ENCODE peak calls at places on chromosomes 3 and 15, in nine cellular contexts. One of them, this sample, is unnamed.

GRCh38 chr3:107927361-107928083 is 163.3 kb downstream of the CD47 start:
- DNase-seq in fibroblast of lung: peak; percentile 64
- DNase-seq in fibroblast of mammary gland: peak; percentile 75
- DNase-seq in tibial nerve: peak; percentile 49
- DNase-seq in hepatocyte: peak; percentile 86
- DNase-seq in stomach: peak; percentile 69
- DNase-seq in mucosa of descending colon: peak; percentile 79
- DNase-seq in WTC11: peak; percentile 77
- DNase-seq in GM12878: no peak
- DNase-seq in this sample: peak; percentile 86

GRCh38 chr15:71201471-71201870 is 86.2 kb downstream of the THSD4 start:
- DNase-seq in fibroblast of lung: peak; percentile 44
- DNase-seq in fibroblast of mammary gland: no peak
- DNase-seq in tibial nerve: no peak
- DNase-seq in hepatocyte: peak; percentile 70
- DNase-seq in stomach: peak; percentile 38
- DNase-seq in mucosa of descending colon: peak; percentile 13
- DNase-seq in WTC11: no peak
- DNase-seq in GM12878: no peak
- DNase-seq in this sample: no peak

GRCh38 chr3:129453732-129454131 is 13.7 kb downstream of the IFT122 start:
- DNase-seq in fibroblast of lung: peak; percentile 47
- DNase-seq in fibroblast of mammary gland: no peak
- DNase-seq in tibial nerve: no peak
- DNase-seq in hepatocyte: no peak
- DNase-seq in stomach: no peak
- DNase-seq in mucosa of descending colon: no peak
- DNase-seq in WTC11: no peak
- DNase-seq in GM12878: no peak
- DNase-seq in this sample: no peak

GRCh38 chr3:171967137-171967783 is 72.1 kb upstream of the FNDC3B start:
- DNase-seq in fibroblast of lung: peak; percentile 93
- DNase-seq in fibroblast of mammary gland: peak; percentile 93
- DNase-seq in tibial nerve: no peak
- DNase-seq in hepatocyte: peak; percentile 41
- DNase-seq in stomach: no peak
- DNase-seq in mucosa of descending colon: no peak
- DNase-seq in WTC11: no peak
- DNase-seq in GM12878: no peak
- DNase-seq in this sample: no peak

GRCh38 chr3:73604491-73604890 is 20.2 kb downstream of the PDZRN3 start:
- DNase-seq in fibroblast of lung: peak; percentile 68
- DNase-seq in fibroblast of mammary gland: peak; percentile 85
- DNase-seq in tibial nerve: no peak
- DNase-seq in hepatocyte: no peak
- DNase-seq in stomach: no peak
- DNase-seq in mucosa of descending colon: no peak
- DNase-seq in WTC11: no peak
- DNase-seq in GM12878: no peak
- DNase-seq in this sample: no peak

GRCh38 chr3:127254001-127254400 is 33.8 kb downstream of the PRR20G start:
- DNase-seq in fibroblast of lung: no peak
- DNase-seq in fibroblast of mammary gland: no peak
- DNase-seq in tibial nerve: no peak
- DNase-seq in hepatocyte: no peak
- DNase-seq in stomach: no peak
- DNase-seq in mucosa of descending colon: no peak
- DNase-seq in WTC11: no peak
- DNase-seq in GM12878: no peak
- DNase-seq in this sample: no peak

GRCh38 chr15:80459380-80459779 is 55.2 kb downstream of the ARNT2 start:
- DNase-seq in fibroblast of lung: no peak
- DNase-seq in fibroblast of mammary gland: no peak
- DNase-seq in tibial nerve: no peak
- DNase-seq in hepatocyte: no peak
- DNase-seq in stomach: no peak
- DNase-seq in mucosa of descending colon: no peak
- DNase-seq in WTC11: no peak
- DNase-seq in GM12878: no peak
- DNase-seq in this sample: no peak

GRCh38 chr3:36941162-36941561 is 3.7 kb downstream of the TRANK1 start:
- DNase-seq in fibroblast of lung: no peak
- DNase-seq in fibroblast of mammary gland: no peak
- DNase-seq in tibial nerve: no peak
- DNase-seq in hepatocyte: no peak
- DNase-seq in stomach: no peak
- DNase-seq in mucosa of descending colon: no peak
- DNase-seq in WTC11: no peak
- DNase-seq in GM12878: no peak
- DNase-seq in this sample: no peak

GRCh38 chr15:76973362-76973743 is 21.6 kb upstream of the PSTPIP1 start:
- DNase-seq in fibroblast of lung: peak; percentile 5
- DNase-seq in fibroblast of mammary gland: peak; percentile 30
- DNase-seq in tibial nerve: no peak
- DNase-seq in hepatocyte: no peak
- DNase-seq in stomach: no peak
- DNase-seq in mucosa of descending colon: peak; percentile 43
- DNase-seq in WTC11: peak; percentile 84
- DNase-seq in GM12878: no peak
- DNase-seq in this sample: peak; percentile 66

GRCh38 chr3:139797724-139798343 is 120.1 kb upstream of the NMNAT3 start:
- DNase-seq in fibroblast of lung: peak; percentile 54
- DNase-seq in fibroblast of mammary gland: peak; percentile 28
- DNase-seq in tibial nerve: no peak
- DNase-seq in hepatocyte: peak; percentile 75
- DNase-seq in stomach: no peak
- DNase-seq in mucosa of descending colon: peak; percentile 52
- DNase-seq in WTC11: peak; percentile 69
- DNase-seq in GM12878: no peak
- DNase-seq in this sample: no peak

GRCh38 chr3:81643721-81644120 is 117.7 kb downstream of the GBE1 start:
- DNase-seq in fibroblast of lung: peak; percentile 50
- DNase-seq in fibroblast of mammary gland: peak; percentile 36
- DNase-seq in tibial nerve: no peak
- DNase-seq in hepatocyte: peak; percentile 19
- DNase-seq in stomach: no peak
- DNase-seq in mucosa of descending colon: peak; percentile 33
- DNase-seq in WTC11: no peak
- DNase-seq in GM12878: no peak
- DNase-seq in this sample: no peak

GRCh38 chr3:43294975-43295374 is 8.6 kb downstream of the SNRK start:
- DNase-seq in fibroblast of lung: no peak
- DNase-seq in fibroblast of mammary gland: no peak
- DNase-seq in tibial nerve: no peak
- DNase-seq in hepatocyte: no peak
- DNase-seq in stomach: no peak
- DNase-seq in mucosa of descending colon: no peak
- DNase-seq in WTC11: no peak
- DNase-seq in GM12878: no peak
- DNase-seq in this sample: no peak

GRCh38 chr3:73503781-73504180 is 121.0 kb downstream of the PDZRN3 start:
- DNase-seq in fibroblast of lung: peak; percentile 58
- DNase-seq in fibroblast of mammary gland: no peak
- DNase-seq in tibial nerve: no peak
- DNase-seq in hepatocyte: no peak
- DNase-seq in stomach: no peak
- DNase-seq in mucosa of descending colon: no peak
- DNase-seq in WTC11: no peak
- DNase-seq in GM12878: no peak
- DNase-seq in this sample: no peak

GRCh38 chr3:52518723-52519444 is 14.8 kb downstream of the NT5DC2 start:
- DNase-seq in fibroblast of lung: no peak
- DNase-seq in fibroblast of mammary gland: no peak
- DNase-seq in tibial nerve: no peak
- DNase-seq in hepatocyte: no peak
- DNase-seq in stomach: peak; percentile 58
- DNase-seq in mucosa of descending colon: peak; percentile 63
- DNase-seq in WTC11: peak; percentile 78
- DNase-seq in GM12878: no peak
- DNase-seq in this sample: no peak

GRCh38 chr3:197394464-197395321 is 96.3 kb upstream of the DLG1 start:
- DNase-seq in fibroblast of lung: peak; percentile 92
- DNase-seq in fibroblast of mammary gland: peak; percentile 100
- DNase-seq in tibial nerve: peak; percentile 27
- DNase-seq in hepatocyte: peak; percentile 54
- DNase-seq in stomach: peak; percentile 38
- DNase-seq in mucosa of descending colon: no peak
- DNase-seq in WTC11: no peak
- DNase-seq in GM12878: peak; percentile 96
- DNase-seq in this sample: peak; percentile 73

GRCh38 chr3:172711457-172711800 is 562 bp upstream of the NCEH1 start:
- DNase-seq in fibroblast of lung: no peak
- DNase-seq in fibroblast of mammary gland: no peak
- DNase-seq in tibial nerve: no peak
- DNase-seq in hepatocyte: peak; percentile 53
- DNase-seq in stomach: no peak
- DNase-seq in mucosa of descending colon: peak; percentile 57
- DNase-seq in WTC11: no peak
- DNase-seq in GM12878: no peak
- DNase-seq in this sample: no peak

GRCh38 chr3:103126111-103126510 is 691.3 kb downstream of the ZPLD1 start:
- DNase-seq in fibroblast of lung: peak; percentile 1
- DNase-seq in fibroblast of mammary gland: no peak
- DNase-seq in tibial nerve: no peak
- DNase-seq in hepatocyte: no peak
- DNase-seq in stomach: no peak
- DNase-seq in mucosa of descending colon: no peak
- DNase-seq in WTC11: no peak
- DNase-seq in GM12878: peak; percentile 15
- DNase-seq in this sample: no peak
- TF ChIP-seq CTCF in fibroblast of lung: no peak
- TF ChIP-seq CTCF in fibroblast of mammary gland: no peak
- TF ChIP-seq CTCF in tibial nerve: no peak
- TF ChIP-seq CTCF in hepatocyte: peak; percentile 17
- TF ChIP-seq CTCF in stomach: no peak
- TF ChIP-seq CTCF in mucosa of descending colon: no peak
- TF ChIP-seq CTCF in WTC11: no peak
- TF ChIP-seq CTCF in GM12878: no peak
- TF ChIP-seq CTCF in this sample: no peak

DNA sequence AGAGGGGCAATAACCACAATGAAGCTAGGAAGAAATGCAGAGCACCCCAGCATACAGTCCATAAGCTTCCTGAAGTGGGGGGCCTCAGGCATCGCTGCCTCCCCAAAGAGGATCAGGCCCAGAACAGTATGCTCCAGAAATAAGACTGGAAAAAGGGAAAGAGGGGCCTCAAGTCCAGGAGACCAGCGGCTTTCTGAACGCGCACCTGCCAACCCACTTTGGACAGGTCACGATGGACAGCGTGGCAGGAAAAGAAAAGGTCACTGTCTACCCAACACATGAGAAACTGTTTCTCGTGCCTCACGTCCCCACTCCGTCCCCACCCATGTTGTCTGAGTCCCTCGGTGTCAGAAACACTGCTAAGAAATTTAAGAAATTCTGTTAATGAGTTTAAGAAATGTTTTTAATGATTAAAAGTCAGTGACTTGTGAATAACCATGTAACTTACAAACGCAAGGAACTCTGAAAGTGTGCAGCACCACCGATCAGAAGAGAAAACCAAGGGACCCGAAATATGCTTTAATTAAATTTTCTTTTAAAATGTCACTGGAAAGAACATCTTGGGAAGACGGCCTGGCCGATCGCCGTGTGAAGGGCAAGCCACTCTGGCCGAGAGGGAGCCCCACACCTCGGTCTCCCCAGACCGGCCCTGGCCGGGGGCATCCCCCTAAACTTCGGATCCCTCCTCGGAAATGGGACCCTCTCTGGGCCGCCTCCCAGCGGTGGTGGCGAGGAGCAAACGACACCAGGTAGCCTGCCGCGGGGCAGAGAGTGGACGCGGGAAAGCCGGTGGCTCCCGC is 1.7 kb upstream of the PPARG start:
- DNase-seq in fibroblast of lung: peak; percentile 40
- DNase-seq in fibroblast of mammary gland: no peak
- DNase-seq in tibial nerve: no peak
- DNase-seq in hepatocyte: peak; percentile 72
- DNase-seq in stomach: peak; percentile 49
- DNase-seq in mucosa of descending colon: peak; percentile 60
- DNase-seq in WTC11: peak; percentile 53
- DNase-seq in GM12878: no peak
- DNase-seq in this sample: peak; percentile 25
- TF ChIP-seq CTCF in fibroblast of lung: peak; percentile 23
- TF ChIP-seq CTCF in fibroblast of mammary gland: peak; percentile 17
- TF ChIP-seq CTCF in tibial nerve: no peak
- TF ChIP-seq CTCF in hepatocyte: peak; percentile 20
- TF ChIP-seq CTCF in stomach: no peak
- TF ChIP-seq CTCF in mucosa of descending colon: no peak
- TF ChIP-seq CTCF in WTC11: no peak
- TF ChIP-seq CTCF in GM12878: no peak
- TF ChIP-seq CTCF in this sample: no peak

GRCh38 chr3:38001456-38002081 is 11.0 kb downstream of the VILL start:
- DNase-seq in fibroblast of lung: no peak
- DNase-seq in fibroblast of mammary gland: no peak
- DNase-seq in tibial nerve: no peak
- DNase-seq in hepatocyte: no peak
- DNase-seq in stomach: peak; percentile 87
- DNase-seq in mucosa of descending colon: peak; percentile 15
- DNase-seq in WTC11: peak; percentile 62
- DNase-seq in GM12878: no peak
- DNase-seq in this sample: no peak
- TF ChIP-seq CTCF in fibroblast of lung: no peak
- TF ChIP-seq CTCF in fibroblast of mammary gland: peak; percentile 2
- TF ChIP-seq CTCF in tibial nerve: no peak
- TF ChIP-seq CTCF in hepatocyte: peak; percentile 10
- TF ChIP-seq CTCF in stomach: no peak
- TF ChIP-seq CTCF in mucosa of descending colon: no peak
- TF ChIP-seq CTCF in WTC11: peak; percentile 10
- TF ChIP-seq CTCF in GM12878: no peak
- TF ChIP-seq CTCF in this sample: peak; percentile 26

GRCh38 chr3:64651286-64651685 is 36.5 kb downstream of the ADAMTS9 start:
- DNase-seq in fibroblast of lung: no peak
- DNase-seq in fibroblast of mammary gland: no peak
- DNase-seq in tibial nerve: no peak
- DNase-seq in hepatocyte: no peak
- DNase-seq in stomach: no peak
- DNase-seq in mucosa of descending colon: no peak
- DNase-seq in WTC11: no peak
- DNase-seq in GM12878: no peak
- DNase-seq in this sample: no peak
- TF ChIP-seq CTCF in fibroblast of lung: no peak
- TF ChIP-seq CTCF in fibroblast of mammary gland: no peak
- TF ChIP-seq CTCF in tibial nerve: no peak
- TF ChIP-seq CTCF in hepatocyte: no peak
- TF ChIP-seq CTCF in stomach: no peak
- TF ChIP-seq CTCF in mucosa of descending colon: no peak
- TF ChIP-seq CTCF in WTC11: no peak
- TF ChIP-seq CTCF in GM12878: no peak
- TF ChIP-seq CTCF in this sample: no peak

GRCh38 chr3:113185436-113185835 is 25.9 kb upstream of the BOC start:
- DNase-seq in fibroblast of lung: no peak
- DNase-seq in fibroblast of mammary gland: peak; percentile 36
- DNase-seq in tibial nerve: no peak
- DNase-seq in hepatocyte: no peak
- DNase-seq in stomach: no peak
- DNase-seq in mucosa of descending colon: no peak
- DNase-seq in WTC11: no peak
- DNase-seq in GM12878: no peak
- DNase-seq in this sample: no peak
- TF ChIP-seq CTCF in fibroblast of lung: no peak
- TF ChIP-seq CTCF in fibroblast of mammary gland: no peak
- TF ChIP-seq CTCF in tibial nerve: no peak
- TF ChIP-seq CTCF in hepatocyte: no peak
- TF ChIP-seq CTCF in stomach: no peak
- TF ChIP-seq CTCF in mucosa of descending colon: no peak
- TF ChIP-seq CTCF in WTC11: no peak
- TF ChIP-seq CTCF in GM12878: no peak
- TF ChIP-seq CTCF in this sample: no peak